ENCODE peak calls at places on chromosomes 11 and 22, in nine cellular contexts. One of them, this sample, is unnamed. For H3K4me1, the result is how much of the 10 kb centered on the place peaks cover.

GRCh38 chr11:26297179-26297970 is 34.6 kb upstream of the ANO3 start:
- DNase-seq in HCT116: peak
- DNase-seq in fibroblast of lung: peak
- DNase-seq in neuronal stem cell: peak
- DNase-seq in heart left ventricle: no peak
- DNase-seq in upper lobe of right lung: no peak
- DNase-seq in right lobe of liver: no peak
- DNase-seq in left ventricle myocardium inferior: no peak
- DNase-seq in colonic mucosa: no peak
- DNase-seq in this sample: no peak

GRCh38 chr11:104057908-104058307 is 21.5 kb downstream of the DDI1 start:
- DNase-seq in HCT116: no peak
- DNase-seq in fibroblast of lung: no peak
- DNase-seq in neuronal stem cell: no peak
- DNase-seq in heart left ventricle: no peak
- DNase-seq in upper lobe of right lung: no peak
- DNase-seq in right lobe of liver: no peak
- DNase-seq in left ventricle myocardium inferior: no peak
- DNase-seq in colonic mucosa: no peak
- DNase-seq in this sample: no peak

GRCh38 chr11:123308077-123308476 is 113.0 kb upstream of the CLMP start:
- DNase-seq in HCT116: no peak
- DNase-seq in fibroblast of lung: peak
- DNase-seq in neuronal stem cell: no peak
- DNase-seq in heart left ventricle: peak
- DNase-seq in upper lobe of right lung: no peak
- DNase-seq in right lobe of liver: no peak
- DNase-seq in left ventricle myocardium inferior: no peak
- DNase-seq in colonic mucosa: no peak
- DNase-seq in this sample: no peak

GRCh38 chr22:42273855-42274451 is 3.5 kb upstream of the TCF20 start:
- DNase-seq in HCT116: no peak
- DNase-seq in fibroblast of lung: no peak
- DNase-seq in neuronal stem cell: no peak
- DNase-seq in heart left ventricle: no peak
- DNase-seq in upper lobe of right lung: no peak
- DNase-seq in right lobe of liver: no peak
- DNase-seq in left ventricle myocardium inferior: no peak
- DNase-seq in colonic mucosa: no peak
- DNase-seq in this sample: no peak

GRCh38 chr11:69049490-69049867 is 747 bp downstream of the TPCN2 start:
- DNase-seq in HCT116: no peak
- DNase-seq in fibroblast of lung: no peak
- DNase-seq in neuronal stem cell: no peak
- DNase-seq in heart left ventricle: no peak
- DNase-seq in upper lobe of right lung: peak
- DNase-seq in right lobe of liver: no peak
- DNase-seq in left ventricle myocardium inferior: no peak
- DNase-seq in colonic mucosa: no peak
- DNase-seq in this sample: no peak

GRCh38 chr11:122642472-122642922 is 13.0 kb upstream of the UBASH3B start:
- DNase-seq in HCT116: peak
- DNase-seq in fibroblast of lung: peak
- DNase-seq in neuronal stem cell: no peak
- DNase-seq in heart left ventricle: no peak
- DNase-seq in upper lobe of right lung: no peak
- DNase-seq in right lobe of liver: no peak
- DNase-seq in left ventricle myocardium inferior: no peak
- DNase-seq in colonic mucosa: no peak
- DNase-seq in this sample: no peak

GRCh38 chr11:69752890-69753289 is 22.3 kb downstream of the FGF4 start:
- DNase-seq in HCT116: no peak
- DNase-seq in fibroblast of lung: no peak
- DNase-seq in neuronal stem cell: no peak
- DNase-seq in heart left ventricle: no peak
- DNase-seq in upper lobe of right lung: no peak
- DNase-seq in right lobe of liver: no peak
- DNase-seq in left ventricle myocardium inferior: no peak
- DNase-seq in colonic mucosa: no peak
- DNase-seq in this sample: no peak

GRCh38 chr11:120739780-120740179 is 228.2 kb downstream of the GRIK4 start:
- DNase-seq in HCT116: no peak
- DNase-seq in fibroblast of lung: no peak
- DNase-seq in neuronal stem cell: no peak
- DNase-seq in heart left ventricle: no peak
- DNase-seq in upper lobe of right lung: no peak
- DNase-seq in right lobe of liver: no peak
- DNase-seq in left ventricle myocardium inferior: no peak
- DNase-seq in colonic mucosa: no peak
- DNase-seq in this sample: no peak

GRCh38 chr11:61587541-61587941 is 6.7 kb upstream of the SYT7 start:
- DNase-seq in HCT116: no peak
- DNase-seq in fibroblast of lung: peak
- DNase-seq in neuronal stem cell: peak
- DNase-seq in heart left ventricle: peak
- DNase-seq in upper lobe of right lung: peak
- DNase-seq in right lobe of liver: no peak
- DNase-seq in left ventricle myocardium inferior: peak
- DNase-seq in colonic mucosa: peak
- DNase-seq in this sample: no peak

GRCh38 chr22:43829448-43829821 is 17.3 kb upstream of the EFCAB6 start:
- DNase-seq in HCT116: no peak
- DNase-seq in fibroblast of lung: peak
- DNase-seq in neuronal stem cell: no peak
- DNase-seq in heart left ventricle: peak
- DNase-seq in upper lobe of right lung: peak
- DNase-seq in right lobe of liver: no peak
- DNase-seq in left ventricle myocardium inferior: peak
- DNase-seq in colonic mucosa: no peak
- DNase-seq in this sample: no peak

GRCh38 chr11:66288866-66289547 is at the start of gene YIF1A:
- DNase-seq in HCT116: peak
- DNase-seq in fibroblast of lung: peak
- DNase-seq in neuronal stem cell: peak
- DNase-seq in heart left ventricle: peak
- DNase-seq in upper lobe of right lung: peak
- DNase-seq in right lobe of liver: peak
- DNase-seq in left ventricle myocardium inferior: peak
- DNase-seq in colonic mucosa: peak
- DNase-seq in this sample: peak

GRCh38 chr11:131389582-131389981 is 19.2 kb downstream of the NTM start:
- DNase-seq in HCT116: no peak
- DNase-seq in fibroblast of lung: no peak
- DNase-seq in neuronal stem cell: no peak
- DNase-seq in heart left ventricle: no peak
- DNase-seq in upper lobe of right lung: no peak
- DNase-seq in right lobe of liver: no peak
- DNase-seq in left ventricle myocardium inferior: no peak
- DNase-seq in colonic mucosa: no peak
- DNase-seq in this sample: no peak

GRCh38 chr11:135036488-135037297 is 624.7 kb upstream of the B3GAT1 start:
- DNase-seq in HCT116: no peak
- DNase-seq in fibroblast of lung: no peak
- DNase-seq in neuronal stem cell: no peak
- DNase-seq in heart left ventricle: no peak
- DNase-seq in upper lobe of right lung: no peak
- DNase-seq in right lobe of liver: no peak
- DNase-seq in left ventricle myocardium inferior: no peak
- DNase-seq in colonic mucosa: no peak
- DNase-seq in this sample: no peak

GRCh38 chr22:49957826-49958461 is 2.6 kb upstream of the PIM3 start:
- DNase-seq in HCT116: no peak
- DNase-seq in fibroblast of lung: no peak
- DNase-seq in neuronal stem cell: no peak
- DNase-seq in heart left ventricle: no peak
- DNase-seq in upper lobe of right lung: peak
- DNase-seq in right lobe of liver: peak
- DNase-seq in left ventricle myocardium inferior: peak
- DNase-seq in colonic mucosa: no peak
- DNase-seq in this sample: no peak
- H3K4me1 ChIP-seq in HCT116: under half
- H3K4me1 ChIP-seq in fibroblast of lung: under half
- H3K4me1 ChIP-seq in neuronal stem cell: under half
- H3K4me1 ChIP-seq in heart left ventricle: under half
- H3K4me1 ChIP-seq in upper lobe of right lung: half or more
- H3K4me1 ChIP-seq in right lobe of liver: under half
- H3K4me1 ChIP-seq in left ventricle myocardium inferior: half or more
- H3K4me1 ChIP-seq in colonic mucosa: under half
- H3K4me1 ChIP-seq in this sample: under half

DNA sequence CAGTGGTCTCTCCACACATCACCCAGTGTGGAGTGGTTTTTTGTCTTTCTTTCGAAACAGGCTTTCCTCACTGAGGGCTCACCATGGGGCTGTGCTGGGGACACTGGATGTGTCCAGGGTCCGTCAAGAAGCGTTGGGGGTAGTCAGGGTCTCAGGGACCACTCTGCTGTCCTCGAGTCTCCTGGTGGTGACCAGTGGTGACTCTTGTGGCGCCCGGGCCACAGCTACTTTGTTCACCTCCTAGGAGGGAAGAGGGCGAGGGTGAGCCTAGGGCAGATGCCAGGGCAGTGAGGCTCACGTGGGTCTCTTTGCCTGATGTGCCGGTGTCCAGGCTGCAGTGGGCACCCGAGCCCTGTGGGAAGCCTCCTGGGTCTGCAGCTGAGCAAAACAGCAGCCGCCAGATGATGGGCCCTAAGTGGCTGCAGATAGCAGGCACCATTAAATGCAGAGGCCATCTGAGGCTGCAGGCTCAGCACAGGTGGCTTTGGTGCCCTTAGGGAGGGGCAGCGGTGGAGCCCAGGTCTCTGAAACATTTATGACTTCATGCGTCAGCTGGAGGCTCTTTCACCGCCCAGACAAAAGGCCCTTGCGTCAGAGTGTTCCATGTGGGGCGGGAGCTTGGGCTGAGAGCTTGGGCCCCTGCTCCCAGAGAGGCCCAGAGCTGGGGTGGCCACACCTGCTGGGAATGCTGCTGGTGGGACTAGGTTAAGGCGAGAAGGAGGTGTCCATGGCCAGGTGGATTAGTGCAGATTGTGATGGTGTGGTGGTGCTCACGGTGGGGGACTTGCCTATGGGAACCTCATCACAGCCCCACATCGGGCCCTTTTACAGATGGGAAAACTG is 29.5 kb downstream of the KCNQ1 start:
- DNase-seq in HCT116: no peak
- DNase-seq in fibroblast of lung: no peak
- DNase-seq in neuronal stem cell: no peak
- DNase-seq in heart left ventricle: peak
- DNase-seq in upper lobe of right lung: peak
- DNase-seq in right lobe of liver: no peak
- DNase-seq in left ventricle myocardium inferior: peak
- DNase-seq in colonic mucosa: peak
- DNase-seq in this sample: no peak
- H3K4me1 ChIP-seq in HCT116: under half
- H3K4me1 ChIP-seq in fibroblast of lung: under half
- H3K4me1 ChIP-seq in neuronal stem cell: under half
- H3K4me1 ChIP-seq in heart left ventricle: under half
- H3K4me1 ChIP-seq in upper lobe of right lung: under half
- H3K4me1 ChIP-seq in right lobe of liver: under half
- H3K4me1 ChIP-seq in left ventricle myocardium inferior: under half
- H3K4me1 ChIP-seq in colonic mucosa: under half
- H3K4me1 ChIP-seq in this sample: under half

GRCh38 chr11:10657308-10658271 is 36.0 kb downstream of the IRAG1 start:
- DNase-seq in HCT116: no peak
- DNase-seq in fibroblast of lung: peak
- DNase-seq in neuronal stem cell: no peak
- DNase-seq in heart left ventricle: no peak
- DNase-seq in upper lobe of right lung: no peak
- DNase-seq in right lobe of liver: no peak
- DNase-seq in left ventricle myocardium inferior: no peak
- DNase-seq in colonic mucosa: no peak
- DNase-seq in this sample: no peak

GRCh38 chr11:10658621-10659338 is 34.8 kb downstream of the IRAG1 start:
- DNase-seq in HCT116: no peak
- DNase-seq in fibroblast of lung: peak
- DNase-seq in neuronal stem cell: no peak
- DNase-seq in heart left ventricle: no peak
- DNase-seq in upper lobe of right lung: no peak
- DNase-seq in right lobe of liver: no peak
- DNase-seq in left ventricle myocardium inferior: no peak
- DNase-seq in colonic mucosa: no peak
- DNase-seq in this sample: no peak

GRCh38 chr11:10655931-10656576 is 37.5 kb downstream of the IRAG1 start:
- DNase-seq in HCT116: no peak
- DNase-seq in fibroblast of lung: peak
- DNase-seq in neuronal stem cell: no peak
- DNase-seq in heart left ventricle: no peak
- DNase-seq in upper lobe of right lung: peak
- DNase-seq in right lobe of liver: no peak
- DNase-seq in left ventricle myocardium inferior: no peak
- DNase-seq in colonic mucosa: no peak
- DNase-seq in this sample: no peak

GRCh38 chr11:10660323-10660722 is 33.2 kb downstream of the IRAG1 start:
- DNase-seq in HCT116: no peak
- DNase-seq in fibroblast of lung: no peak
- DNase-seq in neuronal stem cell: no peak
- DNase-seq in heart left ventricle: no peak
- DNase-seq in upper lobe of right lung: no peak
- DNase-seq in right lobe of liver: no peak
- DNase-seq in left ventricle myocardium inferior: no peak
- DNase-seq in colonic mucosa: no peak
- DNase-seq in this sample: no peak

DNA sequence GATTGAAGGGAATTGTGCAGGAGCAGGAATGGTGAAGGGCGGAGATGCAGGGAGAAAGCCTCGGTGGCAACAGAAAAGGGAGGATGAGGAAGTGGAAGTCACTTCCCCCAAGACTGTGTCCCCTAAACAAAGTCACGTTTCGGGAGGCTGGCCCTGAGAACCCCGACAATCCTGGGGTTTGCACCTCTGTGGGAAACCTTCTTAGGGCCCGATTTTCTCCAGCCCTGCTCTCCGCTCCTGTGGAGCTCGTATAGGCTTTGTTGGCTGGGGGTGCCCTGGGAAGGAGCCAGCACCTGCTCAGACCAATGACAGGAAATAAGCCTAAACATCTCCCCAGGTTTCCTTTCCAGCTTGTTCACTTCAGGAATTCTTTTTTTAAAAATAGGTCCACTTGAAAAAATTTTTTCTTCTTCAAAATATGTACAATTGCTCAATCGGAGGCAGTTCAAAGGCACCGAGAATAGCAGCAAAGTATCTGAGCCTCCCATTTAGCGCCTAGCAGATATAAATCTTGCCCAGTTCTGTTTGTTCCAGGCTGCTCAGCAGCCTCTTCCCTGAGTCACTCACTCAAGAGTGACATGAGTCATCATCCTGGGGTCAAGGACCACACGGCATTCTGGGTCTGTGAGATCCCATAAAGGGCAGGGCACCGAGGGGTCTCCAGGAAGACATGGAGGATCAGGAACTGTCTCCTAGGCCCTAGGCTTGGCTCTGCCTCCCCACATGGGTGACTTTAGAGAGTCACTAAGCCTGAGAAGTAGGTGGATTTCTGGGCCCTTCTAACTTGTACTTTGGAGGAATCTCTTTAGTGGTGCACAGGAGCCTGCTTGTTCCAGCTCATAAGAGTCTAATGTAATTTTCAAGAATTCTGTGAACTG is 34.0 kb downstream of the IRAG1 start:
- DNase-seq in HCT116: peak
- DNase-seq in fibroblast of lung: peak
- DNase-seq in neuronal stem cell: no peak
- DNase-seq in heart left ventricle: no peak
- DNase-seq in upper lobe of right lung: peak
- DNase-seq in right lobe of liver: no peak
- DNase-seq in left ventricle myocardium inferior: no peak
- DNase-seq in colonic mucosa: no peak
- DNase-seq in this sample: no peak
- H3K4me1 ChIP-seq in HCT116: half or more
- H3K4me1 ChIP-seq in fibroblast of lung: under half
- H3K4me1 ChIP-seq in neuronal stem cell: under half
- H3K4me1 ChIP-seq in heart left ventricle: half or more
- H3K4me1 ChIP-seq in upper lobe of right lung: half or more
- H3K4me1 ChIP-seq in right lobe of liver: under half
- H3K4me1 ChIP-seq in left ventricle myocardium inferior: half or more
- H3K4me1 ChIP-seq in colonic mucosa: under half
- H3K4me1 ChIP-seq in this sample: under half

GRCh38 chr22:35359380-35360065 is 21.4 kb upstream of the HMOX1 start:
- DNase-seq in HCT116: no peak
- DNase-seq in fibroblast of lung: no peak
- DNase-seq in neuronal stem cell: no peak
- DNase-seq in heart left ventricle: no peak
- DNase-seq in upper lobe of right lung: no peak
- DNase-seq in right lobe of liver: no peak
- DNase-seq in left ventricle myocardium inferior: no peak
- DNase-seq in colonic mucosa: no peak
- DNase-seq in this sample: no peak
- H3K4me1 ChIP-seq in HCT116: under half
- H3K4me1 ChIP-seq in fibroblast of lung: under half
- H3K4me1 ChIP-seq in neuronal stem cell: under half
- H3K4me1 ChIP-seq in heart left ventricle: under half
- H3K4me1 ChIP-seq in upper lobe of right lung: under half
- H3K4me1 ChIP-seq in right lobe of liver: under half
- H3K4me1 ChIP-seq in left ventricle myocardium inferior: under half
- H3K4me1 ChIP-seq in colonic mucosa: under half
- H3K4me1 ChIP-seq in this sample: under half

This sample was measured in RWPE2.